ENCODE peak calls at places on chromosome 17, in seven cellular contexts. One of them, this sample, is unnamed.

GRCh38 chr17:51585514-51586104 is 325.3 kb downstream of the UTP18 start:
- DNase-seq in thoracic aorta: no peak
- DNase-seq in mucosa of descending colon: no peak
- DNase-seq in tibial artery: no peak
- DNase-seq in heart left ventricle: no peak
- DNase-seq in A549: peak; percentile 7
- DNase-seq in right atrium auricular region: no peak
- DNase-seq in this sample: peak; percentile 74

GRCh38 chr17:30238003-30238344 is 2.5 kb upstream of the SLC6A4 start:
- DNase-seq in thoracic aorta: no peak
- DNase-seq in right atrium auricular region: no peak
- DNase-seq in tibial artery: no peak
- DNase-seq in A549: no peak
- DNase-seq in mucosa of descending colon: no peak
- DNase-seq in heart left ventricle: no peak
- DNase-seq in this sample: no peak

GRCh38 chr17:622356-622755 is 92.3 kb downstream of the VPS53 start:
- DNase-seq in A549: no peak
- DNase-seq in right atrium auricular region: no peak
- DNase-seq in tibial artery: no peak
- DNase-seq in mucosa of descending colon: no peak
- DNase-seq in thoracic aorta: no peak
- DNase-seq in heart left ventricle: no peak
- DNase-seq in this sample: peak; percentile 56

GRCh38 chr17:14352139-14352538 is 51.3 kb downstream of the HS3ST3B1 start:
- DNase-seq in mucosa of descending colon: no peak
- DNase-seq in thoracic aorta: no peak
- DNase-seq in right atrium auricular region: no peak
- DNase-seq in heart left ventricle: no peak
- DNase-seq in A549: no peak
- DNase-seq in tibial artery: no peak
- DNase-seq in this sample: no peak

GRCh38 chr17:44219636-44220210 is at the start of gene UBTF:
- DNase-seq in heart left ventricle: peak; percentile 80
- DNase-seq in thoracic aorta: no peak
- DNase-seq in A549: no peak
- DNase-seq in mucosa of descending colon: peak; percentile 82
- DNase-seq in tibial artery: peak; percentile 53
- DNase-seq in right atrium auricular region: no peak
- DNase-seq in this sample: peak; percentile 59

GRCh38 chr17:72890711-72891110 is 201.8 kb downstream of the SLC39A11 start:
- DNase-seq in A549: peak; percentile 69
- DNase-seq in right atrium auricular region: no peak
- DNase-seq in mucosa of descending colon: no peak
- DNase-seq in heart left ventricle: no peak
- DNase-seq in thoracic aorta: no peak
- DNase-seq in tibial artery: no peak
- DNase-seq in this sample: peak; percentile 76

GRCh38 chr17:652310-652709 is 62.3 kb downstream of the VPS53 start:
- DNase-seq in mucosa of descending colon: peak; percentile 63
- DNase-seq in A549: no peak
- DNase-seq in heart left ventricle: peak; percentile 86
- DNase-seq in tibial artery: peak; percentile 91
- DNase-seq in thoracic aorta: no peak
- DNase-seq in right atrium auricular region: peak; percentile 90
- DNase-seq in this sample: no peak

GRCh38 chr17:47850692-47851573 is at the start of gene SP6:
- DNase-seq in heart left ventricle: peak; percentile 44
- DNase-seq in mucosa of descending colon: peak; percentile 91
- DNase-seq in A549: peak; percentile 91
- DNase-seq in right atrium auricular region: no peak
- DNase-seq in thoracic aorta: no peak
- DNase-seq in tibial artery: no peak
- DNase-seq in this sample: peak; percentile 93

GRCh38 chr17:44108440-44109311 is 14.8 kb downstream of the HDAC5 start:
- DNase-seq in thoracic aorta: peak; percentile 94
- DNase-seq in tibial artery: peak; percentile 94
- DNase-seq in right atrium auricular region: peak; percentile 94
- DNase-seq in A549: peak; percentile 96
- DNase-seq in heart left ventricle: peak; percentile 92
- DNase-seq in mucosa of descending colon: peak; percentile 79
- DNase-seq in this sample: no peak

GRCh38 chr17:53570731-53571130 is 252.0 kb upstream of the KIF2B start:
- DNase-seq in heart left ventricle: no peak
- DNase-seq in right atrium auricular region: no peak
- DNase-seq in mucosa of descending colon: no peak
- DNase-seq in A549: no peak
- DNase-seq in thoracic aorta: no peak
- DNase-seq in tibial artery: no peak
- DNase-seq in this sample: no peak

GRCh38 chr17:13420294-13421277 is 181.1 kb downstream of the HS3ST3A1 start:
- DNase-seq in mucosa of descending colon: no peak
- DNase-seq in A549: no peak
- DNase-seq in right atrium auricular region: no peak
- DNase-seq in thoracic aorta: no peak
- DNase-seq in heart left ventricle: no peak
- DNase-seq in tibial artery: no peak
- DNase-seq in this sample: peak; percentile 93

GRCh38 chr17:50772251-50772650 is 4.9 kb upstream of the ANKRD40CL start:
- DNase-seq in heart left ventricle: no peak
- DNase-seq in thoracic aorta: no peak
- DNase-seq in mucosa of descending colon: no peak
- DNase-seq in tibial artery: no peak
- DNase-seq in right atrium auricular region: peak; percentile 13
- DNase-seq in A549: no peak
- DNase-seq in this sample: no peak

GRCh38 chr17:29180788-29181160 is 576 bp upstream of the MYO18A start:
- DNase-seq in mucosa of descending colon: no peak
- DNase-seq in A549: no peak
- DNase-seq in heart left ventricle: no peak
- DNase-seq in thoracic aorta: no peak
- DNase-seq in tibial artery: no peak
- DNase-seq in right atrium auricular region: no peak
- DNase-seq in this sample: no peak

GRCh38 chr17:67386965-67387551 is 10.0 kb downstream of the PITPNC1 start:
- DNase-seq in tibial artery: no peak
- DNase-seq in thoracic aorta: no peak
- DNase-seq in A549: peak; percentile 82
- DNase-seq in mucosa of descending colon: no peak
- DNase-seq in right atrium auricular region: no peak
- DNase-seq in heart left ventricle: no peak
- DNase-seq in this sample: peak; percentile 74

GRCh38 chr17:48457080-48457836 is 27.2 kb upstream of the SKAP1 start:
- DNase-seq in heart left ventricle: peak; percentile 61
- DNase-seq in right atrium auricular region: peak; percentile 59
- DNase-seq in mucosa of descending colon: peak; percentile 65
- DNase-seq in tibial artery: peak; percentile 28
- DNase-seq in A549: peak; percentile 69
- DNase-seq in thoracic aorta: no peak
- DNase-seq in this sample: peak; percentile 87

GRCh38 chr17:75848523-75849303 is 4.5 kb upstream of the UNC13D start:
- DNase-seq in heart left ventricle: peak; percentile 77
- DNase-seq in right atrium auricular region: peak; percentile 67
- DNase-seq in tibial artery: peak; percentile 61
- DNase-seq in thoracic aorta: no peak
- DNase-seq in mucosa of descending colon: peak; percentile 87
- DNase-seq in A549: peak; percentile 76
- DNase-seq in this sample: peak; percentile 85

GRCh38 chr17:50824429-50824828 is 11.0 kb upstream of the WFIKKN2 start:
- DNase-seq in tibial artery: no peak
- DNase-seq in mucosa of descending colon: no peak
- DNase-seq in thoracic aorta: no peak
- DNase-seq in heart left ventricle: no peak
- DNase-seq in A549: no peak
- DNase-seq in right atrium auricular region: no peak
- DNase-seq in this sample: no peak

GRCh38 chr17:19336938-19337711 is 25.4 kb downstream of the B9D1 start:
- DNase-seq in right atrium auricular region: peak; percentile 71
- DNase-seq in tibial artery: no peak
- DNase-seq in heart left ventricle: peak; percentile 57
- DNase-seq in mucosa of descending colon: no peak
- DNase-seq in thoracic aorta: no peak
- DNase-seq in A549: no peak
- DNase-seq in this sample: no peak

GRCh38 chr17:6491071-6491700 is 46.9 kb downstream of the PIMREG start:
- DNase-seq in right atrium auricular region: no peak
- DNase-seq in mucosa of descending colon: peak; percentile 8
- DNase-seq in heart left ventricle: no peak
- DNase-seq in tibial artery: no peak
- DNase-seq in thoracic aorta: no peak
- DNase-seq in A549: no peak
- DNase-seq in this sample: no peak

GRCh38 chr17:42682400-42683384 is at the start of gene CNTNAP1:
- DNase-seq in tibial artery: peak; percentile 60
- DNase-seq in thoracic aorta: no peak
- DNase-seq in mucosa of descending colon: no peak
- DNase-seq in A549: peak; percentile 77
- DNase-seq in heart left ventricle: peak; percentile 69
- DNase-seq in right atrium auricular region: peak; percentile 75
- DNase-seq in this sample: peak; percentile 47

GRCh38 chr17:61294777-61295176 is 104.9 kb upstream of the TBX2 start:
- DNase-seq in heart left ventricle: no peak
- DNase-seq in mucosa of descending colon: no peak
- DNase-seq in A549: peak; percentile 50
- DNase-seq in tibial artery: no peak
- DNase-seq in right atrium auricular region: no peak
- DNase-seq in thoracic aorta: no peak
- DNase-seq in this sample: peak; percentile 57
- H3K4me1 ChIP-seq in heart left ventricle: peaks cover 6% of the 10 kb centered on the region
- H3K4me1 ChIP-seq in mucosa of descending colon: no peaks in the 10 kb centered on the region
- H3K4me1 ChIP-seq in A549: peaks cover 15% of the 10 kb centered on the region
- H3K4me1 ChIP-seq in tibial artery: no peaks in the 10 kb centered on the region
- H3K4me1 ChIP-seq in right atrium auricular region: peaks cover 11% of the 10 kb centered on the region
- H3K4me1 ChIP-seq in thoracic aorta: peaks cover 20% of the 10 kb centered on the region
- H3K4me1 ChIP-seq in this sample: peaks cover 8% of the 10 kb centered on the region

DNA sequence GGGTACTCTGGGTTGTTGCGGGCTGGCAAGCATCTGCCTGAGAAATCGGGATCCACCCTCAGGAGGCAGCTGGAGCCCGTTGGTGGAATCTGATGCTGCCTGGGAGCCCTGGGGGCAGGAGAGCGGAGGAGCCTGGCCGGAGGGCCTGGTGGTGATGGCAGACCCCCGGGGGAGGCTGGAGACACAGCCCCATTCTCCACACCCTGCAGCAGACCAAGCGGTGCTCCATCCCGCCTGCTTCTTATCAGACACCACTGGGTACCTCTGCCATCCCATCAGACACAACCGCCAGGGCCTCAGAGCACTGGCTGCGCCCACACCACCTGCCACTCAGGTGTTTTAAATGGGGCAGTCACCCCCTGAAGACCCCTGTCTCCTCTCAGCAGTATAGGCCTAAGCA is 103.9 kb downstream of the RBFOX3 start:
- DNase-seq in right atrium auricular region: no peak
- DNase-seq in tibial artery: no peak
- DNase-seq in thoracic aorta: no peak
- DNase-seq in A549: no peak
- DNase-seq in heart left ventricle: no peak
- DNase-seq in mucosa of descending colon: no peak
- DNase-seq in this sample: no peak
- H3K4me1 ChIP-seq in right atrium auricular region: no peaks in the 10 kb centered on the region
- H3K4me1 ChIP-seq in tibial artery: no peaks in the 10 kb centered on the region
- H3K4me1 ChIP-seq in thoracic aorta: no peaks in the 10 kb centered on the region
- H3K4me1 ChIP-seq in A549: no peaks in the 10 kb centered on the region
- H3K4me1 ChIP-seq in heart left ventricle: no peaks in the 10 kb centered on the region
- H3K4me1 ChIP-seq in mucosa of descending colon: no peaks in the 10 kb centered on the region
- H3K4me1 ChIP-seq in this sample: no peaks in the 10 kb centered on the region

GRCh38 chr17:57995076-57995956 is 7.3 kb upstream of the VEZF1 start:
- DNase-seq in tibial artery: peak; percentile 60
- DNase-seq in heart left ventricle: peak; percentile 68
- DNase-seq in thoracic aorta: peak; percentile 9
- DNase-seq in mucosa of descending colon: no peak
- DNase-seq in right atrium auricular region: peak; percentile 79
- DNase-seq in A549: peak; percentile 95
- DNase-seq in this sample: peak; percentile 87

GRCh38 chr17:57997085-57997809 is 9.2 kb upstream of the VEZF1 start:
- DNase-seq in heart left ventricle: no peak
- DNase-seq in tibial artery: no peak
- DNase-seq in A549: no peak
- DNase-seq in thoracic aorta: no peak
- DNase-seq in mucosa of descending colon: no peak
- DNase-seq in right atrium auricular region: no peak
- DNase-seq in this sample: no peak

GRCh38 chr17:57999496-58000017 is 7.5 kb downstream of the SRSF1 start:
- DNase-seq in right atrium auricular region: no peak
- DNase-seq in thoracic aorta: no peak
- DNase-seq in mucosa of descending colon: no peak
- DNase-seq in heart left ventricle: no peak
- DNase-seq in A549: peak; percentile 53
- DNase-seq in tibial artery: no peak
- DNase-seq in this sample: peak; percentile 93

GRCh38 chr17:57999010-57999495 is 8.0 kb downstream of the SRSF1 start:
- DNase-seq in tibial artery: no peak
- DNase-seq in right atrium auricular region: no peak
- DNase-seq in mucosa of descending colon: no peak
- DNase-seq in thoracic aorta: no peak
- DNase-seq in heart left ventricle: no peak
- DNase-seq in A549: no peak
- DNase-seq in this sample: no peak

GRCh38 chr17:57998234-57998746 is 8.8 kb downstream of the SRSF1 start:
- DNase-seq in tibial artery: no peak
- DNase-seq in right atrium auricular region: no peak
- DNase-seq in heart left ventricle: no peak
- DNase-seq in mucosa of descending colon: no peak
- DNase-seq in A549: no peak
- DNase-seq in thoracic aorta: no peak
- DNase-seq in this sample: no peak
- H3K4me1 ChIP-seq in tibial artery: no peaks in the 10 kb centered on the region
- H3K4me1 ChIP-seq in right atrium auricular region: peaks cover 27% of the 10 kb centered on the region
- H3K4me1 ChIP-seq in heart left ventricle: peaks cover 5% of the 10 kb centered on the region
- H3K4me1 ChIP-seq in mucosa of descending colon: peaks cover 5% of the 10 kb centered on the region
- H3K4me1 ChIP-seq in A549: peaks cover 68% of the 10 kb centered on the region
- H3K4me1 ChIP-seq in thoracic aorta: peaks cover 23% of the 10 kb centered on the region
- H3K4me1 ChIP-seq in this sample: peaks cover 12% of the 10 kb centered on the region

DNA sequence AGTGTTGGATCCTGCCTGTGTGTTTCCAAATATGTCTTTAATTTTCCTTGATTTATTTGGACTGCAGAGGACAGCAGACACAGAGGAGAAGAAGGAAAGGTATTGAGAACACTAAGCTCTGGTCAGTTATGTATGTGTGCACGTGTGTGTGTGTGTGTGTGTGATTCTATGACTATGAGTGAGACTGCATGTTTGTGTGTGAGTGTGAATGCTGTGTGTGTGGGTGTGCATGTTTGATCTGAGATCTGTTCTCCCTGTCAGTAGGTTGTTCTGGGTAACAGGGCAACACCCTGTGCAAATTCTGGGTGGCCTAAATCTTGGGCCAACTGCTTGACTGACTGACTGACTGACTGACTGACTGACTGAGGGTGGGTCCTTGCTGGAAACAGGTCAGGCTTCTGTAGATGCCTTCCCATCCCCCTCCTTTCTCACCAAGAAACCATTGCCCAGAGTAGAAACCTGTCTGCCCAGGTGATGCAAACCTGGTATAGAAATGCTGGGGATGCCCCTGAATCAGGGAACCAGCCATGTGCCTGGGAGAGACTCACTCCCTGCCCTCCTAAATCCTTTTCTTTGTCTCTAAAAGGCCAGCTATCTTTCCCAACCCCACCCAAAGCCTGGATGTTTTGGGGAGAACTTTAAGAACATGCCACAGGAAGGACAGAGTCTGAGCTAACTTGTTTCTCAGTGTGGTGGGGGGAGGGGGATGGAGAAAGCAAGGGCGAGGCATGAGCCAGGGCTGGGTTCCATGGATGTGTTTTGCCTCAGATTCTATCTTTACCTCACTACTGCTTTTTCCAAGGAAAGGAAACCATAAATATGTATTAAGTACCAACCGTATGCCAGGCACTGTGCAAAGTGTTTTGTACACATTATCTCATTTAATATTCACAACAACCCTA is 4.4 kb upstream of the NR1D1 start:
- DNase-seq in thoracic aorta: no peak
- DNase-seq in A549: no peak
- DNase-seq in right atrium auricular region: no peak
- DNase-seq in heart left ventricle: no peak
- DNase-seq in mucosa of descending colon: no peak
- DNase-seq in tibial artery: no peak
- DNase-seq in this sample: no peak
- H3K4me1 ChIP-seq in thoracic aorta: peaks cover 84% of the 10 kb centered on the region
- H3K4me1 ChIP-seq in A549: peaks cover 55% of the 10 kb centered on the region
- H3K4me1 ChIP-seq in right atrium auricular region: peaks cover 83% of the 10 kb centered on the region
- H3K4me1 ChIP-seq in heart left ventricle: peaks cover 76% of the 10 kb centered on the region
- H3K4me1 ChIP-seq in mucosa of descending colon: peaks cover 85% of the 10 kb centered on the region
- H3K4me1 ChIP-seq in tibial artery: peaks cover 8% of the 10 kb centered on the region
- H3K4me1 ChIP-seq in this sample: peaks cover 36% of the 10 kb centered on the region

This sample was measured in PC-3.